ENCODE peak calls at places on chromosomes 13 and 19, in seven cellular contexts. P is fibroblast of the conjunctiva; Q is stimulated activated CD8-positive, alpha-beta memory T cell treated with anti-CD3 and anti-CD28 coated beads, Interleukin-2, amount 100 ng/mL, for 1 hour; R is amniotic epithelial cell; B is stimulated activated CD4-positive, alpha-beta T cell treated with anti-CD3 and anti-CD28 coated beads, Interleukin-2, amount 100 ng/mL, for 24 hours; M is left ventricle myocardium inferior; E is NCI-H774. Z is an unnamed sample.

GRCh38 chr13:33193428-33193974 is 92.1 kb downstream of the STARD13 start:
- DNase-seq in P (no peak), Q (no peak), R (no peak), B (no peak), M (no peak), E (no peak), Z (no peak)

GRCh38 chr19:1183543-1184172 is 9.6 kb upstream of the SBNO2 start:
- DNase-seq in P (no peak), Q (no peak), R (no peak), B (no peak), M (no peak), E (no peak), Z (peak)

GRCh38 chr19:46963093-46963734 is 56.4 kb upstream of the NPAS1 start:
- DNase-seq in P (no peak), Q (no peak), R (peak), B (no peak), M (no peak), E (no peak), Z (no peak)

GRCh38 chr13:93260591-93260990 is 34.0 kb downstream of the GPC6 start:
- DNase-seq in P (no peak), Q (no peak), R (peak), B (no peak), M (no peak), E (no peak), Z (no peak)

GRCh38 chr13:95184317-95184716 is 116.9 kb downstream of the ABCC4 start:
- DNase-seq in P (no peak), Q (no peak), R (no peak), B (no peak), M (no peak), E (no peak), Z (no peak)

GRCh38 chr13:33109319-33109718 is 93.1 kb downstream of the KL start:
- DNase-seq in P (peak), Q (no peak), R (no peak), B (no peak), M (no peak), E (no peak), Z (no peak)

GRCh38 chr19:3054972-3055740 is 7.1 kb downstream of the TLE5 start:
- DNase-seq in P (no peak), Q (no peak), R (peak), B (no peak), M (no peak), E (no peak), Z (no peak)

GRCh38 chr13:32426981-32427851 is 714 bp downstream of the N4BP2L1 start:
- DNase-seq in P (no peak), Q (no peak), R (no peak), B (peak), M (peak), E (no peak), Z (peak)

GRCh38 chr13:29924482-29924884 is 74.1 kb upstream of the UBL3 start:
- DNase-seq in P (no peak), Q (no peak), R (peak), B (no peak), M (no peak), E (no peak), Z (no peak)

GRCh38 chr13:94710881-94711560 is 1.3 kb downstream of the SOX21 start:
- DNase-seq in P (no peak), Q (no peak), R (no peak), B (no peak), M (no peak), E (peak), Z (peak)

Z was measured in GM20000.